ENCODE peak calls at places on chromosomes 11 and 22, in five cellular contexts. U is erythroblast; L is choroid plexus epithelial cell; P is activated gamma-delta T cell; J is activated CD8-positive, alpha-beta memory T cell treated with anti-CD3 and anti-CD28 coated beads, Interleukin-2, amount 50 U/mL, for 4 hours. F is an unnamed sample.
A peak's percentile ranks its signal among the peaks of the same experiment; 100 is the strongest.

GRCh38 chr11:46528445-46529085 is 65.3 kb downstream of the AMBRA1 start:
- DNase-seq in U (no peak), L (no peak), P (no peak), J (no peak), F (no peak)

GRCh38 chr11:7511405-7511804 is 2.4 kb upstream of the PPFIBP2 start:
- DNase-seq in U (no peak), L (no peak), P (no peak), J (no peak), F (no peak)

GRCh38 chr11:16406226-16406625 is 49.9 kb upstream of the SOX6 start:
- DNase-seq in U (no peak), L (no peak), P (no peak), J (no peak), F (no peak)

GRCh38 chr11:20609727-20610707 is 10.6 kb downstream of the SLC6A5 start:
- DNase-seq in U (peak; percentile 77), L (peak; percentile 75), P (no peak), J (peak; percentile 50), F (peak; percentile 85)

GRCh38 chr11:119370486-119371046 is 10.9 kb downstream of the USP2 start:
- DNase-seq in U (no peak), L (no peak), P (no peak), J (no peak), F (no peak)

GRCh38 chr11:101848262-101848661 is 66.5 kb upstream of the CEP126 start:
- DNase-seq in U (no peak), L (peak; percentile 49), P (no peak), J (no peak), F (peak; percentile 9)

GRCh38 chr11:105229257-105229656 is 89.7 kb upstream of the CARD18 start:
- DNase-seq in U (no peak), L (peak; percentile 69), P (no peak), J (no peak), F (no peak)

GRCh38 chr11:12090061-12090572 is 20.3 kb upstream of the MICAL2 start:
- DNase-seq in U (no peak), L (no peak), P (no peak), J (no peak), F (no peak)

GRCh38 chr11:83118814-83119213 is 38.1 kb upstream of the PCF11 start:
- DNase-seq in U (no peak), L (peak; percentile 32), P (no peak), J (no peak), F (no peak)

GRCh38 chr11:43943931-43944751 is 1.7 kb downstream of the C11orf96 start:
- DNase-seq in U (peak; percentile 28), L (peak; percentile 76), P (no peak), J (no peak), F (peak; percentile 30)

GRCh38 chr11:21909145-21909544 is 283.7 kb upstream of the ANO5 start:
- DNase-seq in U (no peak), L (no peak), P (no peak), J (no peak), F (no peak)

GRCh38 chr11:61555978-61556377 is 24.9 kb downstream of the SYT7 start:
- DNase-seq in U (no peak), L (no peak), P (no peak), J (no peak), F (no peak)

GRCh38 chr11:95067042-95067827 is 516 bp downstream of the SRSF8 start:
- DNase-seq in U (peak; percentile 82), L (peak; percentile 71), P (peak; percentile 63), J (peak; percentile 74), F (peak; percentile 89)

GRCh38 chr22:39932918-39933649 is 27.1 kb upstream of the TMA7B start:
- DNase-seq in U (peak; percentile 84), L (peak; percentile 59), P (no peak), J (peak; percentile 53), F (peak; percentile 48)

GRCh38 chr11:95266751-95267374 is 35.9 kb upstream of the SESN3 start:
- DNase-seq in U (no peak), L (peak; percentile 36), P (no peak), J (no peak), F (no peak)

GRCh38 chr11:100576044-100577021 is 110.8 kb upstream of the ARHGAP42 start:
- DNase-seq in U (peak; percentile 55), L (peak; percentile 84), P (no peak), J (no peak), F (peak; percentile 42)

GRCh38 chr11:41413843-41414242 is 45.6 kb downstream of the LRRC4C start:
- DNase-seq in U (no peak), L (no peak), P (no peak), J (no peak), F (no peak)

GRCh38 chr11:74507582-74507981 is 14.1 kb upstream of the LIPT2 start:
- DNase-seq in U (no peak), L (no peak), P (no peak), J (no peak), F (no peak)

GRCh38 chr11:120179071-120179672 is 31.7 kb upstream of the OAF start:
- DNase-seq in U (no peak), L (no peak), P (no peak), J (no peak), F (no peak)

GRCh38 chr11:215581-216037 is 8.1 kb downstream of the RIC8A start:
- DNase-seq in U (no peak), L (no peak), P (no peak), J (no peak), F (no peak)

GRCh38 chr11:3215346-3216026 is 3.1 kb downstream of the MRGPRG start:
- DNase-seq in U (no peak), L (no peak), P (no peak), J (peak; percentile 11), F (peak; percentile 2)

GRCh38 chr11:59174664-59175033 is 2.7 kb downstream of the DTX4 start:
- DNase-seq in U (no peak), L (no peak), P (no peak), J (no peak), F (no peak)